ENCODE peak calls at places on chromosomes 5 and 9, in four cellular contexts. One of them, this sample, is unnamed.

GRCh38 chr5:80117446-80117845 is 82.3 kb downstream of the THBS4 start:
- DNase-seq in COR-L47: no peak
- DNase-seq in NCI-H2081: no peak
- DNase-seq in stimulated activated CD8-positive, alpha-beta memory T cell treated with anti-CD3 and anti-CD28 coated beads, Interleukin-4, amount 100 ng/mL, for 4 hours: no peak
- DNase-seq in this sample: no peak

GRCh38 chr5:164345853-164346252 is 840.4 kb downstream of the MAT2B start:
- DNase-seq in COR-L47: no peak
- DNase-seq in NCI-H2081: no peak
- DNase-seq in stimulated activated CD8-positive, alpha-beta memory T cell treated with anti-CD3 and anti-CD28 coated beads, Interleukin-4, amount 100 ng/mL, for 4 hours: no peak
- DNase-seq in this sample: no peak

GRCh38 chr5:107652839-107653607 is 17.7 kb downstream of the EFNA5 start:
- DNase-seq in COR-L47: no peak
- DNase-seq in NCI-H2081: no peak
- DNase-seq in stimulated activated CD8-positive, alpha-beta memory T cell treated with anti-CD3 and anti-CD28 coated beads, Interleukin-4, amount 100 ng/mL, for 4 hours: no peak
- DNase-seq in this sample: no peak

GRCh38 chr5:4511996-4512656 is 628.0 kb upstream of the ADAMTS16 start:
- DNase-seq in COR-L47: no peak
- DNase-seq in NCI-H2081: no peak
- DNase-seq in stimulated activated CD8-positive, alpha-beta memory T cell treated with anti-CD3 and anti-CD28 coated beads, Interleukin-4, amount 100 ng/mL, for 4 hours: no peak
- DNase-seq in this sample: no peak

GRCh38 chr5:168987540-168988300 is 313.2 kb downstream of the SLIT3 start:
- DNase-seq in COR-L47: peak
- DNase-seq in NCI-H2081: peak
- DNase-seq in stimulated activated CD8-positive, alpha-beta memory T cell treated with anti-CD3 and anti-CD28 coated beads, Interleukin-4, amount 100 ng/mL, for 4 hours: no peak
- DNase-seq in this sample: peak

GRCh38 chr5:1512541-1513291 is 11.0 kb downstream of the LPCAT1 start:
- DNase-seq in COR-L47: no peak
- DNase-seq in NCI-H2081: no peak
- DNase-seq in stimulated activated CD8-positive, alpha-beta memory T cell treated with anti-CD3 and anti-CD28 coated beads, Interleukin-4, amount 100 ng/mL, for 4 hours: no peak
- DNase-seq in this sample: no peak

GRCh38 chr5:81986126-81986525 is 14.3 kb downstream of the ATG10 start:
- DNase-seq in COR-L47: no peak
- DNase-seq in NCI-H2081: no peak
- DNase-seq in stimulated activated CD8-positive, alpha-beta memory T cell treated with anti-CD3 and anti-CD28 coated beads, Interleukin-4, amount 100 ng/mL, for 4 hours: no peak
- DNase-seq in this sample: no peak

GRCh38 chr5:145778144-145778900 is 56.8 kb downstream of the PRELID2 start:
- DNase-seq in COR-L47: no peak
- DNase-seq in NCI-H2081: no peak
- DNase-seq in stimulated activated CD8-positive, alpha-beta memory T cell treated with anti-CD3 and anti-CD28 coated beads, Interleukin-4, amount 100 ng/mL, for 4 hours: no peak
- DNase-seq in this sample: no peak

GRCh38 chr5:17190242-17190778 is 27.1 kb upstream of the BASP1 start:
- DNase-seq in COR-L47: peak
- DNase-seq in NCI-H2081: peak
- DNase-seq in stimulated activated CD8-positive, alpha-beta memory T cell treated with anti-CD3 and anti-CD28 coated beads, Interleukin-4, amount 100 ng/mL, for 4 hours: no peak
- DNase-seq in this sample: peak

GRCh38 chr9:137295313-137296213 is 6.5 kb downstream of the NRARP start:
- DNase-seq in COR-L47: no peak
- DNase-seq in NCI-H2081: peak
- DNase-seq in stimulated activated CD8-positive, alpha-beta memory T cell treated with anti-CD3 and anti-CD28 coated beads, Interleukin-4, amount 100 ng/mL, for 4 hours: no peak
- DNase-seq in this sample: no peak

GRCh38 chr5:6792911-6793451 is 79.7 kb downstream of the TENT4A start:
- DNase-seq in COR-L47: no peak
- DNase-seq in NCI-H2081: no peak
- DNase-seq in stimulated activated CD8-positive, alpha-beta memory T cell treated with anti-CD3 and anti-CD28 coated beads, Interleukin-4, amount 100 ng/mL, for 4 hours: no peak
- DNase-seq in this sample: peak

GRCh38 chr5:158759276-158759675 is 340.4 kb downstream of the EBF1 start:
- DNase-seq in COR-L47: no peak
- DNase-seq in NCI-H2081: no peak
- DNase-seq in stimulated activated CD8-positive, alpha-beta memory T cell treated with anti-CD3 and anti-CD28 coated beads, Interleukin-4, amount 100 ng/mL, for 4 hours: no peak
- DNase-seq in this sample: no peak

GRCh38 chr5:21919417-21920022 is 933.6 kb downstream of the CDH12 start:
- DNase-seq in COR-L47: peak
- DNase-seq in NCI-H2081: peak
- DNase-seq in stimulated activated CD8-positive, alpha-beta memory T cell treated with anti-CD3 and anti-CD28 coated beads, Interleukin-4, amount 100 ng/mL, for 4 hours: no peak
- DNase-seq in this sample: peak

GRCh38 chr9:117091529-117091928 is 323.3 kb downstream of the ASTN2 start:
- DNase-seq in COR-L47: no peak
- DNase-seq in NCI-H2081: no peak
- DNase-seq in stimulated activated CD8-positive, alpha-beta memory T cell treated with anti-CD3 and anti-CD28 coated beads, Interleukin-4, amount 100 ng/mL, for 4 hours: no peak
- DNase-seq in this sample: no peak

GRCh38 chr5:172178301-172179031 is 9.6 kb downstream of the STK10 start:
- DNase-seq in COR-L47: no peak
- DNase-seq in NCI-H2081: no peak
- DNase-seq in stimulated activated CD8-positive, alpha-beta memory T cell treated with anti-CD3 and anti-CD28 coated beads, Interleukin-4, amount 100 ng/mL, for 4 hours: no peak
- DNase-seq in this sample: no peak

GRCh38 chr5:89255845-89256463 is 373.0 kb upstream of the MEF2C start:
- DNase-seq in COR-L47: no peak
- DNase-seq in NCI-H2081: no peak
- DNase-seq in stimulated activated CD8-positive, alpha-beta memory T cell treated with anti-CD3 and anti-CD28 coated beads, Interleukin-4, amount 100 ng/mL, for 4 hours: no peak
- DNase-seq in this sample: no peak

GRCh38 chr5:178797101-178797521 is 62.6 kb upstream of the ZNF354B start:
- DNase-seq in COR-L47: no peak
- DNase-seq in NCI-H2081: no peak
- DNase-seq in stimulated activated CD8-positive, alpha-beta memory T cell treated with anti-CD3 and anti-CD28 coated beads, Interleukin-4, amount 100 ng/mL, for 4 hours: no peak
- DNase-seq in this sample: no peak

GRCh38 chr5:169003721-169004481 is 297.0 kb downstream of the SLIT3 start:
- DNase-seq in COR-L47: no peak
- DNase-seq in NCI-H2081: no peak
- DNase-seq in stimulated activated CD8-positive, alpha-beta memory T cell treated with anti-CD3 and anti-CD28 coated beads, Interleukin-4, amount 100 ng/mL, for 4 hours: no peak
- DNase-seq in this sample: no peak

GRCh38 chr9:37508135-37508833 is 22.5 kb downstream of the POLR1E start:
- DNase-seq in COR-L47: no peak
- DNase-seq in NCI-H2081: no peak
- DNase-seq in stimulated activated CD8-positive, alpha-beta memory T cell treated with anti-CD3 and anti-CD28 coated beads, Interleukin-4, amount 100 ng/mL, for 4 hours: no peak
- DNase-seq in this sample: no peak

GRCh38 chr5:91162534-91163381 is 220.4 kb downstream of the ARRDC3 start:
- DNase-seq in COR-L47: no peak
- DNase-seq in NCI-H2081: no peak
- DNase-seq in stimulated activated CD8-positive, alpha-beta memory T cell treated with anti-CD3 and anti-CD28 coated beads, Interleukin-4, amount 100 ng/mL, for 4 hours: peak
- DNase-seq in this sample: peak

GRCh38 chr5:124742983-124743533 is 3.4 kb downstream of the ZNF608 start:
- DNase-seq in COR-L47: no peak
- DNase-seq in NCI-H2081: no peak
- DNase-seq in stimulated activated CD8-positive, alpha-beta memory T cell treated with anti-CD3 and anti-CD28 coated beads, Interleukin-4, amount 100 ng/mL, for 4 hours: no peak
- DNase-seq in this sample: peak

GRCh38 chr5:149735066-149735465 is 5.0 kb downstream of the PPARGC1B start:
- DNase-seq in COR-L47: no peak
- DNase-seq in NCI-H2081: no peak
- DNase-seq in stimulated activated CD8-positive, alpha-beta memory T cell treated with anti-CD3 and anti-CD28 coated beads, Interleukin-4, amount 100 ng/mL, for 4 hours: no peak
- DNase-seq in this sample: no peak

GRCh38 chr5:125232779-125233230 is 486.4 kb upstream of the ZNF608 start:
- DNase-seq in COR-L47: no peak
- DNase-seq in NCI-H2081: no peak
- DNase-seq in stimulated activated CD8-positive, alpha-beta memory T cell treated with anti-CD3 and anti-CD28 coated beads, Interleukin-4, amount 100 ng/mL, for 4 hours: no peak
- DNase-seq in this sample: no peak

GRCh38 chr5:139856694-139857093 is 61.1 kb downstream of the PSD2 start:
- DNase-seq in COR-L47: peak
- DNase-seq in NCI-H2081: no peak
- DNase-seq in stimulated activated CD8-positive, alpha-beta memory T cell treated with anti-CD3 and anti-CD28 coated beads, Interleukin-4, amount 100 ng/mL, for 4 hours: no peak
- DNase-seq in this sample: peak

GRCh38 chr5:81850932-81851331 is 100.0 kb upstream of the SSBP2 start:
- DNase-seq in COR-L47: no peak
- DNase-seq in NCI-H2081: no peak
- DNase-seq in stimulated activated CD8-positive, alpha-beta memory T cell treated with anti-CD3 and anti-CD28 coated beads, Interleukin-4, amount 100 ng/mL, for 4 hours: no peak
- DNase-seq in this sample: no peak

GRCh38 chr9:89635007-89635742 is 30.4 kb downstream of the GADD45G start:
- DNase-seq in COR-L47: peak
- DNase-seq in NCI-H2081: peak
- DNase-seq in stimulated activated CD8-positive, alpha-beta memory T cell treated with anti-CD3 and anti-CD28 coated beads, Interleukin-4, amount 100 ng/mL, for 4 hours: no peak
- DNase-seq in this sample: no peak

GRCh38 chr9:115396071-115396529 is 278.1 kb upstream of the TNC start:
- DNase-seq in COR-L47: no peak
- DNase-seq in NCI-H2081: no peak
- DNase-seq in stimulated activated CD8-positive, alpha-beta memory T cell treated with anti-CD3 and anti-CD28 coated beads, Interleukin-4, amount 100 ng/mL, for 4 hours: no peak
- DNase-seq in this sample: no peak

GRCh38 chr5:78005021-78005785 is 229.1 kb upstream of the TBCA start:
- DNase-seq in COR-L47: peak
- DNase-seq in NCI-H2081: peak
- DNase-seq in stimulated activated CD8-positive, alpha-beta memory T cell treated with anti-CD3 and anti-CD28 coated beads, Interleukin-4, amount 100 ng/mL, for 4 hours: no peak
- DNase-seq in this sample: peak